ENCODE peak calls at places on chromosomes 6 and 20, in five cellular contexts. N, P, A, K and Z are unnamed samples. For H3K9me3, the result is how much of the 10 kb centered on the place peaks cover.

GRCh38 chr6:89035252-89036106 is 45.1 kb upstream of the PNRC1 start:
- DNase-seq in K (no peak), N (peak), P (peak), A (peak), Z (peak)

GRCh38 chr20:58693226-58694006 is 816 bp downstream of the NPEPL1 start:
- DNase-seq in P (peak), A (no peak), N (no peak), K (no peak), Z (peak)

GRCh38 chr20:33765592-33765991 is 33.8 kb downstream of the ZNF341 start:
- DNase-seq in K (no peak), A (no peak), N (no peak), P (no peak), Z (no peak)

GRCh38 chr6:111805511-111806181 is 67.6 kb downstream of the FYN start:
- DNase-seq in K (peak), N (no peak), A (no peak), P (no peak), Z (no peak)

GRCh38 chr6:167208819-167209576 is 51.2 kb upstream of the GPR31 start:
- DNase-seq in A (no peak), K (no peak), N (no peak), P (no peak), Z (no peak)

GRCh38 chr20:50636601-50637539 is 54.5 kb downstream of the RIPOR3 start:
- DNase-seq in A (no peak), N (no peak), P (no peak), K (no peak), Z (no peak)

GRCh38 chr6:122200441-122200840 is 199.0 kb upstream of the HSF2 start:
- DNase-seq in A (no peak), N (no peak), P (no peak), K (no peak), Z (no peak)

GRCh38 chr6:158769228-158769627 is 49.9 kb downstream of the EZR start:
- DNase-seq in P (no peak), K (no peak), A (no peak), N (no peak), Z (no peak)

GRCh38 chr6:97203343-97203742 is 79.7 kb downstream of the MMS22L start:
- DNase-seq in K (no peak), N (no peak), P (no peak), A (no peak), Z (no peak)

GRCh38 chr6:47103931-47104330 is 61.8 kb upstream of the ADGRF1 start:
- DNase-seq in A (no peak), P (no peak), N (no peak), K (peak), Z (no peak)

GRCh38 chr6:152600022-152600421 is 37.1 kb downstream of the SYNE1 start:
- DNase-seq in N (no peak), A (no peak), P (no peak), K (no peak), Z (no peak)

GRCh38 chr6:77587963-77588362 is 64.9 kb upstream of the MEI4 start:
- DNase-seq in P (no peak), A (no peak), K (no peak), N (no peak), Z (no peak)

GRCh38 chr6:145469021-145469420 is 266.3 kb downstream of the EPM2A start:
- DNase-seq in P (no peak), N (no peak), A (no peak), K (no peak), Z (no peak)

GRCh38 chr20:46401478-46401860 is 4.9 kb downstream of the ELMO2 start:
- DNase-seq in P (no peak), N (no peak), A (no peak), K (no peak), Z (no peak)

GRCh38 chr20:9179193-9179802 is 110.4 kb downstream of the PLCB4 start:
- DNase-seq in A (no peak), K (no peak), P (no peak), N (no peak), Z (no peak)

GRCh38 chr6:35044145-35044745 is 96.9 kb downstream of the TCP11 start:
- DNase-seq in A (no peak), N (no peak), K (peak), P (no peak), Z (peak)

GRCh38 chr20:44471481-44471882 is 4.2 kb upstream of the TTPAL start:
- DNase-seq in N (no peak), P (no peak), A (no peak), K (peak), Z (no peak)

GRCh38 chr6:39420300-39421265 is 98.1 kb upstream of the KCNK16 start:
- DNase-seq in K (no peak), P (no peak), A (no peak), N (no peak), Z (peak)

GRCh38 chr20:41176711-41177552 is 39.6 kb downstream of the PLCG1 start:
- DNase-seq in N (no peak), A (peak), K (no peak), P (no peak), Z (no peak)

GRCh38 chr6:75376347-75377024 is 91.9 kb upstream of the TMEM30A start:
- DNase-seq in K (peak), P (no peak), A (no peak), N (no peak), Z (no peak)

GRCh38 chr6:10307028-10307427 is 107.8 kb downstream of the TFAP2A start:
- DNase-seq in K (no peak), A (no peak), P (no peak), N (no peak), Z (no peak)

GRCh38 chr6:159572344-159573120 is 120.5 kb downstream of the SOD2 start:
- DNase-seq in P (no peak), N (no peak), A (no peak), K (no peak), Z (no peak)

GRCh38 chr6:150004101-150004782 is 21.1 kb downstream of the RAET1L start:
- DNase-seq in K (no peak), A (no peak), P (no peak), N (no peak), Z (peak)

GRCh38 chr6:163415620-163416379 is 1.3 kb downstream of the QKI start:
- DNase-seq in A (peak), K (no peak), P (peak), N (no peak), Z (peak)

GRCh38 chr6:158143700-158144099 is 24.4 kb downstream of the SERAC1 start:
- DNase-seq in N (no peak), K (no peak), P (no peak), A (no peak), Z (no peak)

GRCh38 chr6:111788779-111789276 is 84.4 kb downstream of the FYN start:
- DNase-seq in P (no peak), N (no peak), K (peak), A (no peak), Z (no peak)

GRCh38 chr6:35146453-35146852 is 5.3 kb upstream of the TCP11 start:
- DNase-seq in K (no peak), P (peak), N (no peak), A (no peak), Z (peak)

GRCh38 chr6:12119085-12119588 is 107.0 kb downstream of the HIVEP1 start:
- DNase-seq in P (no peak), K (no peak), A (no peak), N (no peak), Z (no peak)

GRCh38 chr6:2204272-2204671 is 41.1 kb downstream of the GMDS start:
- DNase-seq in K (no peak), A (no peak), P (no peak), N (no peak), Z (no peak)

GRCh38 chr20:47220161-47220582 is 136.3 kb downstream of the ZMYND8 start:
- DNase-seq in K (no peak), P (peak), A (peak), N (no peak), Z (no peak)

GRCh38 chr20:8519887-8520286 is 387.8 kb downstream of the PLCB1 start:
- DNase-seq in N (no peak), P (no peak), K (no peak), A (no peak), Z (no peak)

GRCh38 chr6:21587182-21587924 is 6.2 kb upstream of the SOX4 start:
- DNase-seq in K (peak), P (peak), A (peak), N (no peak), Z (peak)
- TF ChIP-seq CTCF in K (no peak), P (peak), A (peak), N (peak), Z (no peak)

GRCh38 chr6:106899697-106900096 is 74.8 kb downstream of the CD24 start:
- DNase-seq in A (no peak), P (no peak), K (no peak), N (no peak), Z (no peak)
- H3K9me3 ChIP-seq in A (under half), P (under half), K (under half), N (under half), Z (under half)

GRCh38 chr6:117345292-117345610 is 79.9 kb downstream of the VGLL2 start:
- DNase-seq in N (no peak), P (no peak), K (no peak), A (no peak), Z (no peak)

GRCh38 chr6:117344444-117345291 is 79.3 kb downstream of the VGLL2 start:
- DNase-seq in A (no peak), K (no peak), N (no peak), P (no peak), Z (no peak)

GRCh38 chr6:117351521-117351920 is 74.2 kb downstream of the ROS1 start:
- DNase-seq in K (no peak), N (no peak), P (no peak), A (no peak), Z (no peak)

DNA sequence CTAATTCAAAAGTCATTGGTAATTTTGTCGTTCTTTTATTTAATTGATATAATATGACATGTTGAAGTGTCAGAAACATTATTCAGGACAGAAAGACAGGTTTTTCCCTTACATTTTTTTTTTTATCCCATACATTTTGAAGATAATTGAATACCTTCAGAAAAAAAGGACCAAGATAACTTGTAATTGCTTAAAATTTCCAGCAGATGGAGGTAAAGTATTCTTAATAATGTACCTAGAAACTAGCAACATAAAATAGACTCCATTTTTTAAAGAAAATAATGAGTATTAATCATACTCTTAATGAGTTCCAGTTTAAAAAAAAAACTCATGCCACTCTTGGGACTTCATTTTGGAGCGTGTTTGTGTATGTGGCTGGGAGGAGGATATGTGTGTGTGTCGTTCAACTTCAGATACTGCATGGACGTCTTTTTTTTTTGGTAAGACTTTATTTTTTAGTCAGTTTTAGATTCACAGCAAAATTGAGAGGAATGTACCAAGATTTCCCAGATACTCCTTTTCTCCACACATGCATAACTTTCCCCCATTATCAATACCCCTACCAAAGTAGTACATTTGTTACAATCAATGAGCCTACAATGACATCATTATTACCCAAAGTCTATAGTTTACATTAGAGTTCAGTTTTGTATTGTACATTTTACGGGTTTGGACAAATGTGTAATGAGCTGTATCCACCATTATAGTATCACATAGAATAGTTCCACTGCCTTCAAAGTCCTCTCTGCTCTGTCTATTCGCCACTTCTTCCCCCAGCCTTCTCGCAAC is 79.4 kb downstream of the ROS1 start:
- DNase-seq in A (no peak), N (no peak), P (no peak), K (peak), Z (no peak)
- TF ChIP-seq CTCF in A (peak), N (peak), P (peak), K (peak), Z (peak)

GRCh38 chr20:39861381-39861780 is 827.7 kb downstream of the MAFB start:
- DNase-seq in K (no peak), A (no peak), N (no peak), P (no peak), Z (no peak)
- H3K9me3 ChIP-seq in K (under half), A (under half), N (under half), P (under half), Z (under half)

GRCh38 chr20:6866741-6867140 is 99.3 kb downstream of the BMP2 start:
- DNase-seq in A (no peak), K (no peak), P (no peak), N (no peak), Z (no peak)
- TF ChIP-seq CTCF in A (no peak), K (no peak), P (no peak), N (no peak), Z (no peak)

DNA sequence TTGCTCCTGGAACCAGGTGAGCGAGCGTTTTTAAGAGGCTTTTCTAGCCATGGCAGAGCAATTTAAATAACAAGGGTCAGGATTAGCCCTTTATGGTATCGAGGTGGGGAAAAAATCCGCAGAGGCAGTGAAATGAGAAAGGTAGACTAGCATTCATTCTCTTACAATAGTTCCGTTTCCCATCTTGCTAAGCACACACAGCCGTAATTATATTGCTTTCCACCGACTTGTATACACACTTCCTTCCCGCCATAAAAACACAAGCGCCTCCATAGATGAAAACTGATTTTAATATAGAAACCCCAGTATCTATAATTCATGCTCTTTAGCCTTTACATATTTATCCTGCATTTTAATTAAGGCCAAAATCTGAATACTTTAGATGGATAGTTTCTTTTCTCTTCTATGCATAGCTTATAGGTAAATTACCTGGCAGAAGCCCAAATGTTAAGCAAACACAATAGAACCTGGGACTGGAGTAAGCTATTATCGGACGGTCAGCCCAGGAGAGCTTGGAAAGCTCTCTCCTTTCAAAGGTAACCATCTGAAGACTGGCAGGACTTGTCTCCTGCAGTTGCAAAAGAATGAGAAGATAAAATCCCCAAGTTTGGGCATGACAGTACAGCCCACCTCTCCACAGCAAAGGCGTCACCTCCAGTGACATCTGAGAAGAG is 90.9 kb upstream of the MC3R start:
- DNase-seq in P (no peak), A (no peak), N (no peak), K (no peak), Z (no peak)
- H3K9me3 ChIP-seq in P (under half), A (under half), N (under half), K (under half), Z (under half)

DNA sequence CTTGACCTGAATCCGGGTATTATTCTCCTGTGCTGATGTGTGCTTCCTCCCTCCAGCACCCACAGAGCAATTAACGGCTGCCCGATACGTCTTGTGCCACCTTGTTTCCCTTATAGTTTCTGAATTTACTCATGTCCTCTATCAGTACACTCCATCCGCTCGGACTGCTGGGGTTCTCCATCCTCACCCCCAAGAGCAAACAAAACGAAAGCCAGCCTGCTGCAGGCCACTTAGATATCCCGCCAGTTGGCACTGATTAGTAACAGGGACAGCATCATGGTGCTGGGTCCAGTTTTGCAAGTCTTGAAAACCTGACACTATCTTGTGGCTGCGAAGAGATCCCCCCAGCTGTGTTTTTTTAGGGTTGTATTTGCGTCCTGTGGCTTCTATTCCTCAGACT is 71.8 kb downstream of the SSR1 start:
- DNase-seq in P (no peak), K (no peak), N (no peak), A (no peak), Z (no peak)
- TF ChIP-seq CTCF in P (no peak), K (no peak), N (no peak), A (no peak), Z (no peak)

GRCh38 chr6:137177611-137178010 is 4.2 kb upstream of the IL22RA2 start:
- DNase-seq in A (no peak), N (no peak), K (no peak), P (no peak), Z (no peak)

GRCh38 chr6:137182654-137183073 is 9.2 kb upstream of the IL22RA2 start:
- DNase-seq in P (no peak), N (no peak), A (no peak), K (no peak), Z (no peak)

GRCh38 chr6:137185290-137185689 is 11.8 kb upstream of the IL22RA2 start:
- DNase-seq in K (no peak), P (no peak), N (no peak), A (no peak), Z (no peak)

GRCh38 chr6:137176729-137177128 is 3.3 kb upstream of the IL22RA2 start:
- DNase-seq in K (no peak), P (no peak), N (no peak), A (no peak), Z (no peak)

DNA sequence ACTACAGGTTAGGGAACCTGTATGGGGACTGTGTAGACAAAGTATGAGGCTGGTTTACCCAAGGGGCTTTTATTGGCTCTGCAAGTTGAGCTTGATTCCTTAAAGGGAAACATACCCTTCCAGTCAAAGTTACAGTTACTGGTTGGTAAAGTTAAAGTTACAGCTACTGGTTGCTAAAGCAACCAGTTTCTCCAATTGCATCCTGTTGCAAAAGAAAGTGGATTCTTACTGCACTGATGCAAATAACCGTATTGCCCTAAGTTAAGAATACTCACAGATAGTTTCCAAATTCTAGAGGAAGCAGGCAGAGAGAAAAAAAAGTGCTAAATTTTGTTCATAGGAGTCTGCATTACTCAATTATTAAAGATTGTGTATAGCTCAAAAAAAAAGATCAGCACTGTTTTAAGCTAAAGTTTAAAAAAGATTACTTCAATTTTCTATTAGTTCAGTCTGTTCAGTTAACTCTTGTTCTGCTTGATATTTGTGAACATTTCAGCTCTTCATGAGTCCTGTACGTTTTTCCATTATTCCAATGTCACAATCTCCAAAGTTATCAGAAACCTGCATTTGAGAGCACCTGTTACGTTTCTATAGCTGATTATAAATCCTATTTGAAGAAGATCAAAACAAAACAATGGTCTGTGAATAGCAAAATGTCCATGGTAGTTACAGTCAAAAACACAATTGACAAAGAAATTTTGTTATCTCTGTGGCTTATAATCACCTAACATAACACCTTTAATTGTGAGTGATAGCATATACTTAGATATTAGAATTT is 8.6 kb upstream of the IL22RA2 start:
- DNase-seq in K (no peak), P (no peak), N (no peak), A (no peak), Z (no peak)
- H3K9me3 ChIP-seq in K (under half), P (under half), N (under half), A (under half), Z (under half)

DNA sequence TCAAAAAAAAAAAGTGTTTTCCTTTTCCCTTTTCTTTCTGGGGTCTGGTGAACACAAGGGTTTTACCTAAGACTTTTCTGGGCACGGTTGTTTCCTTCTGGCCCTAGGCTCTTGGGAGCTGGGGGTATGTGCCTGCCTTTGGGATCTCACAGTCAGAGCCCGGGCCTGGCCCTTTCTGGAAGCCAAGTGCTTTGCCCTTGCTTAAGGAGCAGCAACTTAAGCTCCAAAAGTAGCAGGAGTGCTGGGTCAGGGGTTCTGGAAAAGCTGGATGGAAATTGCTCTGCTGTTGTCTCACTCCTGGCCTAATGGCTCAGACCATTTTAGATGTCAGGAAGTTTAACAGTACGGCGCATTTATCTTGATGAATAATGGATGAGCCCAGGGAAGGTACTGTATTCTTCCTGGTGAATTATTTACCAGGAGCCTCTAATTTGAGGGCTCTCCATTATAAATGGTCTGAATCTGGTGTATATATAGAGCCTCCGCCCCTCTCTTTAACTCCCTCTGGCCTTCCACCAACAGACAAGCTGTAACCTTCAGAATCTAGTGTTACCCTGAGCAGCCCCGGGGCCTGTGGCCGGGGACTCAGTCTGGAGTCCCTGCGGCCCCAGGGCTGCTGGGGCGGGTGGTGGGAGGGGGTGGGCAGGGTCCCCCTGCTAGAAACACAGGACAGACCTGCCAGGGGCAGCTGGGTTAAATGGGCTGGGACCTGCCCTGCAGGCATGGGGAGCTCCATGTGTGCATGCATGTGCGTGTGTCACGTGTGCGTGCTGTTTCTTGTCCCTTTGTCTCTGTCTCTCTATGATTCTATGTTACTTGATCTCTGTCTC is 37.5 kb downstream of the PTK7 start:
- DNase-seq in K (no peak), P (no peak), A (no peak), N (no peak), Z (peak)
- TF ChIP-seq CTCF in K (no peak), P (no peak), A (no peak), N (no peak), Z (no peak)